ENCODE peak calls at places on chromosomes 1 and 21, in eight cellular contexts. N is ovary, A is right lobe of liver, E is GM23338, L is dorsolateral prefrontal cortex, F is cardiac muscle cell, H is brain microvascular endothelial cell, G is heart right ventricle. U is an unnamed sample.

GRCh38 chr1:228036701-228037231 is 30.0 kb downstream of the WNT3A start:
- DNase-seq in N (no peak), A (peak), E (no peak), L (peak), F (no peak), H (no peak), G (no peak), U (peak)

GRCh38 chr1:185733818-185734709 is at the start of gene HMCN1:
- DNase-seq in N (peak), A (peak), E (peak), L (peak), F (peak), H (peak), G (peak), U (peak)

GRCh38 chr1:216221260-216221700 is 202.0 kb downstream of the USH2A start:
- DNase-seq in N (no peak), A (peak), E (peak), L (no peak), F (peak), H (peak), G (no peak), U (peak)

GRCh38 chr1:161201828-161202712 is at the start of gene NDUFS2:
- DNase-seq in N (peak), A (peak), E (peak), L (peak), F (peak), H (peak), G (peak), U (peak)

GRCh38 chr1:182069028-182069466 is 7.5 kb upstream of the ZNF648 start:
- DNase-seq in N (peak), A (peak), E (peak), L (peak), F (peak), H (no peak), G (peak), U (no peak)

GRCh38 chr1:47931395-47931794 is 65.8 kb downstream of the TRABD2B start:
- DNase-seq in N (no peak), A (no peak), E (peak), L (no peak), F (no peak), H (no peak), G (no peak), U (no peak)

GRCh38 chr1:16978589-16979474 is 1.6 kb downstream of the MFAP2 start:
- DNase-seq in N (peak), A (no peak), E (no peak), L (no peak), F (peak), H (peak), G (peak), U (peak)

GRCh38 chr1:150516050-150516591 is 569 bp downstream of the FALEC start:
- DNase-seq in N (peak), A (no peak), E (peak), L (no peak), F (peak), H (no peak), G (no peak), U (peak)

GRCh38 chr1:151368000-151368744 is 4.3 kb downstream of the SELENBP1 start:
- DNase-seq in N (peak), A (peak), E (no peak), L (no peak), F (peak), H (no peak), G (peak), U (peak)

GRCh38 chr1:9626201-9626608 is 25.3 kb upstream of the PIK3CD start:
- DNase-seq in N (no peak), A (no peak), E (no peak), L (no peak), F (no peak), H (no peak), G (no peak), U (peak)

GRCh38 chr1:43969746-43970466 is at the start of gene DPH2:
- DNase-seq in N (peak), A (peak), E (peak), L (peak), F (peak), H (peak), G (peak), U (peak)

GRCh38 chr1:53942149-53942957 is 3.1 kb downstream of the IFT25 start:
- DNase-seq in N (no peak), A (no peak), E (no peak), L (no peak), F (no peak), H (no peak), G (no peak), U (no peak)

GRCh38 chr1:203914292-203914691 is 52.9 kb downstream of the SNRPE start:
- DNase-seq in N (no peak), A (no peak), E (no peak), L (no peak), F (no peak), H (no peak), G (no peak), U (no peak)

GRCh38 chr1:26799479-26800133 is 11.9 kb downstream of the PIGV start:
- DNase-seq in N (peak), A (peak), E (peak), L (peak), F (peak), H (peak), G (peak), U (peak)

GRCh38 chr1:33099290-33100118 is 18.6 kb downstream of the AZIN2 start:
- DNase-seq in N (no peak), A (no peak), E (peak), L (no peak), F (peak), H (peak), G (no peak), U (peak)

GRCh38 chr21:29332461-29333354 is 34.0 kb downstream of the BACH1 start:
- DNase-seq in N (no peak), A (no peak), E (no peak), L (no peak), F (peak), H (peak), G (no peak), U (peak)

DNA sequence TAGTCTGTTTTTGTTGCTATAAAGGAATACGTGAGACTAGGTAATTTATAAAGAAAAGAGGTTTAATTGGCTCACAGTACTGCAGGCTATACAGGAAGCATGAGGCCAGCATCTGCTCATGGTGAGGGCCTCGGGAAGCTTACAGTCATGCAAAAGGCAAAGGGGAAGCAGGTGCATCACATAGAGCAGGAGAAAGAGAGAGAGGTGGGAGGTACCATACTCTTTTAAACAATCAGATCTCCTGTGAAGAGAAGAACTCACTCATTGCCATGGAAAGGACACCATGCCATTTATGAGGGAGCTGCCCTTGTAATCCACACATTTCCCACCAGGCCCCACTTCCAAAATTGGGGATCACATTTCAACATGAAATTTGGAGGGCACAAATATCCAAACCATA is 12.7 kb downstream of the PPP1R12B start:
- DNase-seq in N (no peak), A (no peak), E (no peak), L (no peak), F (no peak), H (no peak), G (no peak), U (no peak)
- H3K4me3 ChIP-seq in N (no peak), A (no peak), E (peak), L (no peak), F (no peak), H (no peak), G (no peak), U (no peak)

GRCh38 chr1:232548651-232549050 is 81.3 kb downstream of the SIPA1L2 start:
- DNase-seq in N (peak), A (no peak), E (no peak), L (no peak), F (no peak), H (no peak), G (no peak), U (no peak)
- H3K27ac ChIP-seq in N (no peak), A (no peak), E (no peak), L (no peak), F (no peak), H (no peak), G (no peak), U (no peak)

DNA sequence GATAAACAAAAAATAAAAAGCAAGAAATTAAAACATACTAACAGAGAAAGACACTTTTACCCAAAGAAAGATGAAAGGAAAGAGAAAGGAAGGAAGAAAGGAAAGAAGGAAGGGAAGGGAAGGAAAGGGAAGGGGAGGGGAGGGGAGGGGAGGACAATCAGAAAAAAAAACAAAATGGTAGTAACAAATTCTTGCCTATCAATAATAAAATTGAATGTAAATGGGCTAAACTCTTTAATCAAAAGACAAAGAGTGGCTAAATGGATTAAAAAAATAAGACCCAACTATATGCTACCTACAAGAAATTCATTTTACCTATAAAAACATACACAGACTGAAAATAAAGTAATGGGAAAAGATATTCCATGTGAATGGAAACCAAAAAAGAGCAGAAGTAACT is 372.9 kb upstream of the NFIA start:
- DNase-seq in N (no peak), A (no peak), E (no peak), L (no peak), F (no peak), H (no peak), G (no peak), U (no peak)
- H3K4me3 ChIP-seq in N (no peak), A (no peak), E (no peak), L (no peak), F (no peak), H (no peak), G (no peak), U (no peak)

GRCh38 chr1:108557311-108557710 is 2.6 kb upstream of the EEIG2 start:
- DNase-seq in N (no peak), A (no peak), E (no peak), L (no peak), F (no peak), H (no peak), G (no peak), U (no peak)
- H3K27ac ChIP-seq in N (no peak), A (peak), E (no peak), L (peak), F (no peak), H (no peak), G (no peak), U (no peak)

GRCh38 chr1:172449585-172450523 is 6.0 kb upstream of the PIGC start:
- DNase-seq in N (peak), A (peak), E (peak), L (no peak), F (peak), H (peak), G (peak), U (peak)
- H3K4me3 ChIP-seq in N (no peak), A (peak), E (no peak), L (no peak), F (no peak), H (no peak), G (no peak), U (peak)

DNA sequence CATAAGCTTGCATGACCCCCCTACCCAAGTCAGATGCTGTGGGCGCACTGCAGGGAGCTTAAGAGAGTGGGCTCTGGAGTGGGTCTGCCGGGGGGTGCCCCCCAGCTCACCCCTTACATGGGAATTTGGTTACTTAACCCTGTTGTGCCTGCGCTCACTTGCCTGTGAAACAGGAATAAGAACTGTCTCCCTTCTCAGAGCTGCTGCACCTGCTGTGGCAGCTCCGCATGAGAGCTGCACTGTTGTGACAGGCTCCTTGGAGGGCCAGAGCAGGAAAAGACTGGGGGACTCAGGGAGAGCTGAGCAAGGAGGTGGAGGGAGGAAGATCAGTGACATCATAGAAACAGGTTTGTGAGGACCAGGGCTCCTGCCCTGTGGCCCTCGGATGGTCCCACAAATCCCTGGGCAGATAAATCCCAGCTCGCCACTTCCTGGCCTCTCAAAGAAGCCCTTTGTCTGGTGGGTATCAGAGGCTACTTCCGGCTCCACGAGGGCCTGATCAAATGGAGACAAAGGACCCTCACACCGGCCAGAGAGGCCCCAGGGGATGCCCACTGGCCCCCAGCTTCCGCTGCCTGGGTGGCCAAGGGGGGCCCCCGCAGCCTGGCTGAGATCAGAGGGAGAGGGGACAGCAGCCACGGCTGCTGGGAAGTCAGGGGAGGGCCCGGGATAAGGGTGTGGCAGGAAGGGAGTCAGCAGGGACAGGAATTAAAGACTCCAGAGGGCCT is 28.9 kb upstream of the LAPTM5 start:
- DNase-seq in N (no peak), A (no peak), E (no peak), L (no peak), F (no peak), H (no peak), G (peak), U (peak)
- H3K27ac ChIP-seq in N (no peak), A (no peak), E (no peak), L (peak), F (no peak), H (no peak), G (peak), U (no peak)

DNA sequence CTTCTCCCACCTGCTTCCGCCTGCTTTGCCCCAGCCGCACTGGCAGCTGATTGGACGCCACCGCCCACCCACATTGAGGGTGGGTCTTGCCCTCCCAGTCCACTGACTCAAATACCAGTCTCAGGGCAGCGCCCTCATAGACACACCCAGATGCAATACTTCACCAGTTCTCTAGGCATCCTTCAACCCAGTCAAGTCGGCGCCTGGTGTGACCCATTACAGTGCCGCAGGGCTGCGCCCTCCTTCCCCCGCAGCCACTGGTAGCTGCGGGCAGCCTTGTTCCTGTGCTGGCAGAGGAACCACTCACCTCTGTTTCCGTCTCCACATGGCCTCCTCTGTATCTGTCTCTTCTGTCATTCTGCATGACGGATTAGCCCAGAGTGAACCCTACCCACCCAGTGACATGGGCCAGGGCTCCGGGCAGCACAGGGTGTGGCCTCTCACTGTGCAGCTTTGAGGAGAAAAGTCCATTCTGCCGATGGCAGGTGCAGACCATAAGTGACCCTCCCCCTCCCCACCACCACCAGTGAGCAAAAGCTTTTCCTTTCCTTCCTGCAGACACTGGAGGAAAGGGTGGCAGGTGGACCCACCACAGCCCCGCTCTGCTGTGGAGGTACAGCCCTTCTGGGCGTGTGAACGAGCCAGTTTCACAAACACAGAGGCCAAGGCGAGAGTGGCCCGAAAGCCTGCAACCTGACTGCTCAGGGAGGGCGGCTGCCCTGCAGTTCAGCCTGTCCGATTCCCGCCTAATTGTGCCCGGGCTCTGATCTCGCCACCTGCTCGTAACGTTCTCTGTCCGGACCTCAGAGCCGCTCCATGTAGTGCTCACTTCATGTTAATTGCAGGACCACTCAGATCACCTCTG is 57.1 kb downstream of the FAAP20 start:
- DNase-seq in N (no peak), A (no peak), E (no peak), L (no peak), F (no peak), H (no peak), G (no peak), U (peak)
- H3K4me3 ChIP-seq in N (no peak), A (no peak), E (no peak), L (no peak), F (no peak), H (no peak), G (no peak), U (no peak)